ENCODE peak calls at places on chromosomes 16 and 17, in six cellular contexts. One of them, this sample, is unnamed.

GRCh38 chr17:29400818-29401217 is 10.7 kb downstream of the TAOK1 start:
- DNase-seq in renal cortical epithelial cell: no peak
- DNase-seq in NCI-H1930: no peak
- DNase-seq in left cardiac atrium: no peak
- DNase-seq in fibroblast of the aortic adventitia: no peak
- DNase-seq in left kidney: no peak
- DNase-seq in this sample: no peak

GRCh38 chr17:59365383-59365981 is 34.0 kb downstream of the YPEL2 start:
- DNase-seq in left cardiac atrium: no peak
- DNase-seq in NCI-H1930: no peak
- DNase-seq in renal cortical epithelial cell: no peak
- DNase-seq in fibroblast of the aortic adventitia: no peak
- DNase-seq in left kidney: peak
- DNase-seq in this sample: no peak

GRCh38 chr16:88385831-88386815 is 3.4 kb downstream of the ZNF469 start:
- DNase-seq in fibroblast of the aortic adventitia: no peak
- DNase-seq in left kidney: no peak
- DNase-seq in left cardiac atrium: no peak
- DNase-seq in renal cortical epithelial cell: no peak
- DNase-seq in NCI-H1930: no peak
- DNase-seq in this sample: no peak

GRCh38 chr17:75517277-75517865 is 1.0 kb downstream of the TSEN54 start:
- DNase-seq in NCI-H1930: no peak
- DNase-seq in renal cortical epithelial cell: no peak
- DNase-seq in left kidney: no peak
- DNase-seq in fibroblast of the aortic adventitia: no peak
- DNase-seq in left cardiac atrium: no peak
- DNase-seq in this sample: no peak

GRCh38 chr17:77208217-77208808 is 67.5 kb downstream of the SEC14L1 start:
- DNase-seq in NCI-H1930: no peak
- DNase-seq in left cardiac atrium: no peak
- DNase-seq in left kidney: peak
- DNase-seq in renal cortical epithelial cell: peak
- DNase-seq in fibroblast of the aortic adventitia: peak
- DNase-seq in this sample: no peak

GRCh38 chr16:67464565-67464964 is 16.4 kb downstream of the ATP6V0D1 start:
- DNase-seq in left cardiac atrium: no peak
- DNase-seq in renal cortical epithelial cell: no peak
- DNase-seq in left kidney: no peak
- DNase-seq in NCI-H1930: no peak
- DNase-seq in fibroblast of the aortic adventitia: no peak
- DNase-seq in this sample: no peak

GRCh38 chr17:50196826-50197225 is 4.6 kb downstream of the COL1A1 start:
- DNase-seq in NCI-H1930: no peak
- DNase-seq in fibroblast of the aortic adventitia: peak
- DNase-seq in left kidney: no peak
- DNase-seq in renal cortical epithelial cell: no peak
- DNase-seq in left cardiac atrium: no peak
- DNase-seq in this sample: no peak

GRCh38 chr16:66549284-66550131 is at the start of gene TK2:
- DNase-seq in fibroblast of the aortic adventitia: no peak
- DNase-seq in NCI-H1930: no peak
- DNase-seq in left kidney: peak
- DNase-seq in left cardiac atrium: peak
- DNase-seq in renal cortical epithelial cell: no peak
- DNase-seq in this sample: peak

GRCh38 chr16:28910046-28911031 is 14.7 kb downstream of the RABEP2 start:
- DNase-seq in left cardiac atrium: no peak
- DNase-seq in renal cortical epithelial cell: no peak
- DNase-seq in fibroblast of the aortic adventitia: no peak
- DNase-seq in left kidney: peak
- DNase-seq in NCI-H1930: no peak
- DNase-seq in this sample: peak

GRCh38 chr17:75535119-75535537 is 9.6 kb downstream of the LLGL2 start:
- DNase-seq in left kidney: no peak
- DNase-seq in left cardiac atrium: no peak
- DNase-seq in NCI-H1930: no peak
- DNase-seq in fibroblast of the aortic adventitia: no peak
- DNase-seq in renal cortical epithelial cell: no peak
- DNase-seq in this sample: no peak